ENCODE peak calls at places on chromosomes 11 and 22, in five cellular contexts. S is upper lobe of left lung, E is natural killer cell, I is AG10803, A is cardiac muscle cell. F is an unnamed sample.
A peak's percentile ranks its signal among the peaks of the same experiment; 100 is the strongest.

GRCh38 chr11:35418282-35418846 is 994 bp downstream of the SLC1A2 start:
- DNase-seq in A (no peak), I (no peak), E (no peak), S (peak; percentile 45), F (no peak)

GRCh38 chr11:116518141-116518540 is 254.6 kb downstream of the BUD13 start:
- DNase-seq in S (no peak), I (no peak), A (no peak), E (no peak), F (no peak)

GRCh38 chr11:45651841-45652745 is 13.3 kb downstream of the CHST1 start:
- DNase-seq in S (no peak), E (no peak), A (no peak), I (no peak), F (no peak)

GRCh38 chr22:27113211-27114030 is 456.0 kb downstream of the MIAT start:
- DNase-seq in S (peak; percentile 63), E (no peak), A (peak; percentile 95), I (peak; percentile 99), F (no peak)

GRCh38 chr11:6596237-6596877 is 7.1 kb downstream of the RRP8 start:
- DNase-seq in E (no peak), A (no peak), I (no peak), S (no peak), F (no peak)

GRCh38 chr22:38955250-38955775 is 2.1 kb upstream of the APOBEC3A start:
- DNase-seq in E (no peak), S (peak; percentile 15), A (no peak), I (no peak), F (no peak)

GRCh38 chr11:70580036-70580805 is 181.9 kb downstream of the CTTN start:
- DNase-seq in I (no peak), E (no peak), A (peak; percentile 22), S (no peak), F (no peak)

GRCh38 chr11:14725150-14725549 is 81.5 kb downstream of the PDE3B start:
- DNase-seq in S (no peak), E (no peak), I (no peak), A (no peak), F (no peak)

GRCh38 chr11:86459682-86460460 is 85.2 kb downstream of the CCDC81 start:
- DNase-seq in S (no peak), A (peak; percentile 89), E (no peak), I (peak; percentile 84), F (no peak)

GRCh38 chr11:105861225-105861624 is 160.8 kb downstream of the MSANTD4 start:
- DNase-seq in E (no peak), I (no peak), A (peak; percentile 7), S (no peak), F (no peak)

GRCh38 chr22:37048133-37048532 is 3.4 kb upstream of the KCTD17 start:
- DNase-seq in E (no peak), A (no peak), I (peak; percentile 12), S (no peak), F (no peak)

GRCh38 chr22:43824724-43825485 is 12.8 kb upstream of the EFCAB6 start:
- DNase-seq in A (no peak), S (no peak), E (no peak), I (no peak), F (peak; percentile 50)

GRCh38 chr11:71478216-71478840 is 25.3 kb downstream of the NADSYN1 start:
- DNase-seq in A (no peak), I (no peak), S (no peak), E (no peak), F (no peak)

GRCh38 chr22:40517631-40518030 is 118.9 kb downstream of the MRTFA start:
- DNase-seq in A (no peak), I (no peak), E (no peak), S (no peak), F (no peak)

GRCh38 chr11:47186076-47186936 is at the start of gene PACSIN3:
- DNase-seq in A (peak; percentile 59), E (no peak), I (no peak), S (peak; percentile 49), F (no peak)

GRCh38 chr11:86041975-86042378 is 26.9 kb downstream of the PICALM start:
- DNase-seq in E (no peak), A (peak; percentile 95), I (peak; percentile 93), S (peak; percentile 72), F (no peak)

GRCh38 chr22:38018938-38019827 is 34.8 kb upstream of the SOX10 start:
- DNase-seq in S (no peak), E (no peak), I (no peak), A (no peak), F (no peak)

GRCh38 chr11:45667929-45668680 is 2.7 kb upstream of the CHST1 start:
- DNase-seq in S (no peak), E (no peak), A (no peak), I (no peak), F (no peak)

GRCh38 chr11:12846766-12847615 is 162.1 kb upstream of the RASSF10 start:
- DNase-seq in E (no peak), I (no peak), S (no peak), A (no peak), F (no peak)

GRCh38 chr11:65141896-65142494 is 7.7 kb upstream of the SYVN1 start:
- DNase-seq in A (no peak), S (no peak), E (no peak), I (no peak), F (no peak)

GRCh38 chr22:45507798-45508197 is 5.1 kb downstream of the FBLN1 start:
- DNase-seq in A (no peak), I (no peak), S (no peak), E (no peak), F (no peak)

GRCh38 chr11:61477734-61478148 is 30.8 kb upstream of the LRRC10B start:
- DNase-seq in S (peak; percentile 36), A (no peak), I (no peak), E (peak; percentile 52), F (no peak)

GRCh38 chr11:5809905-5810792 is 1.4 kb downstream of the OR52N2 start:
- DNase-seq in E (no peak), A (no peak), I (no peak), S (no peak), F (no peak)

GRCh38 chr11:125061237-125061636 is 1.9 kb upstream of the SLC37A2 start:
- DNase-seq in I (no peak), E (no peak), A (no peak), S (no peak), F (no peak)

GRCh38 chr22:23820748-23821211 is 18.0 kb downstream of the DERL3 start:
- DNase-seq in E (no peak), I (no peak), S (no peak), A (no peak), F (no peak)

GRCh38 chr11:18994860-18995259 is 55.6 kb upstream of the MRGPRX1 start:
- DNase-seq in S (no peak), I (no peak), A (no peak), E (no peak), F (no peak)

GRCh38 chr22:29092243-29092642 is 19.4 kb downstream of the KREMEN1 start:
- DNase-seq in I (no peak), A (no peak), S (no peak), E (no peak), F (no peak)

GRCh38 chr11:27468643-27469332 is 3.8 kb downstream of the LGR4 start:
- DNase-seq in I (peak; percentile 72), A (no peak), S (no peak), E (no peak), F (no peak)

GRCh38 chr11:83948205-83948604 is 662.0 kb upstream of the CCDC90B start:
- DNase-seq in E (no peak), S (no peak), I (no peak), A (no peak), F (no peak)

GRCh38 chr11:94417386-94417987 is 16.3 kb upstream of the GPR83 start:
- DNase-seq in A (peak; percentile 68), I (peak; percentile 52), E (no peak), S (no peak), F (no peak)

DNA sequence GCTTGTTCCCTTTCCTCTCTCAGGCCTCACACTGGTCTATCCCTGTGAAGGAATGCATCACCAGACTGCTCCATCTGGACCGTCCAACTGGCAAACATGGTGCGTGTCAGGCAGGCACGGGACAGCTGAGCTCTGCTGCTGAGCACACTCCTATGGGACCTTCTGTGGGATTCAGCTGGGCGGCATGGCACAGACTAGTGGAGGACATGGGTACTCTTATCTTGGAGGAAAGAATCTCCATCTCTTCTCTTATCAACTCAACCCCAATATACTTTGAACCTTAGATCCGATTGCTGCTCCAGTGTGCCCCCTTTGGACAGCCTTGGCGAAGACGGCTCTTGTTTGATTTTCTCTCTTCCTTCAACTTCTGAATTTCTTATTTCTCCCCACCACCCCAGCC is 593.6 kb downstream of the ETS1 start:
- DNase-seq in A (no peak), I (no peak), E (no peak), S (no peak), F (no peak)
- TF ChIP-seq CTCF in A (no peak), I (peak; percentile 22), E (no peak), S (no peak), F (peak; percentile 42)

GRCh38 chr11:81655351-81655750 is 1078.3 kb downstream of the FAM181B start:
- DNase-seq in A (peak; percentile 3), S (no peak), E (no peak), I (peak; percentile 18), F (no peak)

DNA sequence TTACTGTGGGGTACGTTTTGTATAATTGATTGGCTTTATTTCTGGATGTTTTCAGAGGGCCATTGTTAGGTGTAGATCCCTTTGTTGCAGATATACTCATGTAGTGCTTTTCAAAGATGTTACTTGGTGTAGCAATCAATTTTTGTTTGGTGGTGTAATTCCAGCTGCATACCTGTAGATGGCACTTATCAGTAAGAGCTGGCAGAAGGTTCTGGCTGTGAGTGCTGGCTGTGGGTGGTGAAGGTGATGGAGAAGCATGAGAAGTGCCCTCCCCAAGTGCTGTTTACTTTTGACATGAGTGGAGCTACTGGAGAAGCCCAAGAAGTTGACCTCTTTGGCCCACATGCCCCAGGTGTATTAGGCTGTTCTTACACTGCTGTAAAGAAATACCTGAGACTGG is 1074.9 kb downstream of the FAM181B start:
- DNase-seq in S (peak; percentile 56), I (peak; percentile 9), E (no peak), A (peak; percentile 17), F (no peak)
- TF ChIP-seq CTCF in S (peak; percentile 20), I (peak; percentile 49), E (no peak), A (peak; percentile 33), F (peak; percentile 67)

GRCh38 chr22:19787849-19788141 is 27.2 kb downstream of the TBX1 start:
- DNase-seq in S (no peak), E (no peak), A (no peak), I (no peak), F (no peak)
- TF ChIP-seq CTCF in S (no peak), E (no peak), A (no peak), I (no peak), F (no peak)

DNA sequence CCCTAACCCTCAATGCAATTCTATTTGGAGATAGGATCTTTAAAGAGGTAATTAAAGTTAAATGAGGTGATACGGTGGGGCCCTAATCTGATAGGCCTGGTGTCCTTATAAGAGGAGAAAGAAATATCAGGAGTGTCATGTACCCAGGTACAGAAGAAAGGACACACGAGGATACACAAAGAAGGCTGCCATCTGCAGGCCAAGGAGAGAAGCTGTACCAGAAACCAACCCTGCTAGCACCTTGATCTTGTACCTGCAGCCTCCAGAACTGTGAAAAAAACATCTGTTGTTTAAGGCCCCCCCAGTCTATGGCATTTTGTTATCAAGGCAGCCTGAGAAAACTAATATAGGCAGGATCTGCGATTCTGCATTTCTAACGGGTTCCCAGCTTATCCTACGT is 44.2 kb downstream of the FBXO7 start:
- DNase-seq in E (no peak), S (no peak), A (no peak), I (no peak), F (no peak)
- TF ChIP-seq CTCF in E (no peak), S (no peak), A (peak; percentile 2), I (peak; percentile 13), F (peak; percentile 43)

GRCh38 chr11:8384199-8384821 is 120.6 kb upstream of the LMO1 start:
- DNase-seq in I (peak; percentile 15), S (peak; percentile 81), E (no peak), A (peak; percentile 65), F (no peak)
- TF ChIP-seq CTCF in I (no peak), S (peak; percentile 24), E (no peak), A (peak; percentile 22), F (no peak)

F was measured in type B pancreatic cell.